ENCODE peak calls at places on chromosomes 11 and 22, in eight cellular contexts. One of them, this sample, is unnamed. For H3K9me3 and H3K36me3, the result is how much of the 10 kb centered on the place peaks cover.

GRCh38 chr11:128463386-128463829 is 124.0 kb downstream of the ETS1 start:
- DNase-seq in fibroblast of lung: peak
- DNase-seq in transverse colon: no peak
- DNase-seq in aorta: no peak
- DNase-seq in body of pancreas: peak
- DNase-seq in SJSA1: no peak
- DNase-seq in HepG2: no peak
- DNase-seq in right lobe of liver: no peak
- DNase-seq in this sample: no peak

GRCh38 chr11:128843198-128843766 is 23.8 kb downstream of the KCNJ1 start:
- DNase-seq in fibroblast of lung: no peak
- DNase-seq in transverse colon: no peak
- DNase-seq in right lobe of liver: no peak
- DNase-seq in body of pancreas: no peak
- DNase-seq in SJSA1: no peak
- DNase-seq in HepG2: no peak
- DNase-seq in aorta: no peak
- DNase-seq in this sample: no peak

GRCh38 chr11:78560826-78561484 is 13.7 kb downstream of the NARS2 start:
- DNase-seq in transverse colon: no peak
- DNase-seq in SJSA1: no peak
- DNase-seq in aorta: no peak
- DNase-seq in fibroblast of lung: peak
- DNase-seq in right lobe of liver: no peak
- DNase-seq in body of pancreas: no peak
- DNase-seq in HepG2: peak
- DNase-seq in this sample: no peak

GRCh38 chr11:75516140-75516539 is 9.6 kb downstream of the GDPD5 start:
- DNase-seq in transverse colon: no peak
- DNase-seq in SJSA1: no peak
- DNase-seq in HepG2: no peak
- DNase-seq in body of pancreas: no peak
- DNase-seq in right lobe of liver: no peak
- DNase-seq in fibroblast of lung: no peak
- DNase-seq in aorta: no peak
- DNase-seq in this sample: no peak

GRCh38 chr11:62449451-62449851 is 30.6 kb downstream of the SCGB1A1 start:
- DNase-seq in body of pancreas: no peak
- DNase-seq in SJSA1: no peak
- DNase-seq in HepG2: no peak
- DNase-seq in fibroblast of lung: no peak
- DNase-seq in transverse colon: peak
- DNase-seq in right lobe of liver: peak
- DNase-seq in aorta: no peak
- DNase-seq in this sample: peak

GRCh38 chr11:116856423-116856822 is 19.0 kb upstream of the APOA1 start:
- DNase-seq in body of pancreas: no peak
- DNase-seq in aorta: no peak
- DNase-seq in SJSA1: no peak
- DNase-seq in fibroblast of lung: no peak
- DNase-seq in right lobe of liver: no peak
- DNase-seq in transverse colon: no peak
- DNase-seq in HepG2: no peak
- DNase-seq in this sample: no peak

GRCh38 chr11:70191495-70192140 is 11.5 kb upstream of the FADD start:
- DNase-seq in HepG2: peak
- DNase-seq in aorta: peak
- DNase-seq in SJSA1: peak
- DNase-seq in right lobe of liver: peak
- DNase-seq in body of pancreas: peak
- DNase-seq in transverse colon: peak
- DNase-seq in fibroblast of lung: peak
- DNase-seq in this sample: peak

GRCh38 chr11:126585388-126586302 is 230.2 kb downstream of the ST3GAL4 start:
- DNase-seq in SJSA1: peak
- DNase-seq in fibroblast of lung: peak
- DNase-seq in body of pancreas: peak
- DNase-seq in right lobe of liver: peak
- DNase-seq in transverse colon: peak
- DNase-seq in aorta: no peak
- DNase-seq in HepG2: no peak
- DNase-seq in this sample: peak

GRCh38 chr22:45284705-45285305 is at the start of gene UPK3A:
- DNase-seq in SJSA1: no peak
- DNase-seq in body of pancreas: peak
- DNase-seq in aorta: peak
- DNase-seq in transverse colon: peak
- DNase-seq in HepG2: no peak
- DNase-seq in right lobe of liver: peak
- DNase-seq in fibroblast of lung: no peak
- DNase-seq in this sample: no peak

GRCh38 chr11:58639103-58639502 is 16.6 kb downstream of the CNTF start:
- DNase-seq in HepG2: no peak
- DNase-seq in fibroblast of lung: no peak
- DNase-seq in right lobe of liver: no peak
- DNase-seq in SJSA1: no peak
- DNase-seq in body of pancreas: no peak
- DNase-seq in transverse colon: no peak
- DNase-seq in aorta: no peak
- DNase-seq in this sample: no peak

GRCh38 chr11:58645854-58646253 is 23.4 kb downstream of the CNTF start:
- DNase-seq in right lobe of liver: no peak
- DNase-seq in body of pancreas: no peak
- DNase-seq in HepG2: no peak
- DNase-seq in aorta: no peak
- DNase-seq in SJSA1: no peak
- DNase-seq in fibroblast of lung: no peak
- DNase-seq in transverse colon: no peak
- DNase-seq in this sample: no peak

GRCh38 chr11:58641326-58641725 is 18.9 kb downstream of the CNTF start:
- DNase-seq in right lobe of liver: no peak
- DNase-seq in fibroblast of lung: no peak
- DNase-seq in transverse colon: no peak
- DNase-seq in HepG2: no peak
- DNase-seq in SJSA1: no peak
- DNase-seq in body of pancreas: no peak
- DNase-seq in aorta: no peak
- DNase-seq in this sample: no peak

GRCh38 chr11:58640386-58641023 is 18.0 kb downstream of the CNTF start:
- DNase-seq in aorta: no peak
- DNase-seq in right lobe of liver: no peak
- DNase-seq in transverse colon: no peak
- DNase-seq in fibroblast of lung: no peak
- DNase-seq in body of pancreas: peak
- DNase-seq in SJSA1: no peak
- DNase-seq in HepG2: no peak
- DNase-seq in this sample: no peak

DNA sequence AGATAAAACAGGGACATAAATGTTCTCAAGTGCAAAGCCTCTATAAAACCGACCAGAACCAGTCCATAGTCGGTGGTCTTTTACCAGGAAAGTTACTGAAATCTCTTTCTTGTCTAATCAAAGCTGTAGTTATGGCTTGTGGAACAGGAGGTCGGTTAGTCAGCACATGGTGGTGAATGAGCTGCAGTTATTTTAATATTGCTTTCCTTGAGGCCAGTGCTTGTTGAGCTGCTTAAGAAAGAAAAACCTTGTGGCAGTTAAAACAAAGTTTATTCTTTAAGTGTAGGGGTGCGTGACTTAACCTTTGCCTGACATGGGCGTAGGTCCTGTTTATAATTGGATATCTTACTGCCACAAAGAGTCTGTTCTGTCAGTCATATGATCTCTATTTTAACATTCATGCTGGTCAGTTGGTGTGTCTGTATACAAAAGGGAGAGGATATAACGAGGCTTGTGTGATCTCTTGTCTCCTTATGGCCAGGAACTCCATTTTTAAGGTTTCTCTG is 19.7 kb downstream of the CNTF start:
- DNase-seq in aorta: no peak
- DNase-seq in right lobe of liver: no peak
- DNase-seq in SJSA1: no peak
- DNase-seq in fibroblast of lung: no peak
- DNase-seq in HepG2: no peak
- DNase-seq in body of pancreas: no peak
- DNase-seq in transverse colon: no peak
- DNase-seq in this sample: no peak
- H3K4me3 ChIP-seq in aorta: no peak
- H3K4me3 ChIP-seq in right lobe of liver: no peak
- H3K4me3 ChIP-seq in SJSA1: no peak
- H3K4me3 ChIP-seq in fibroblast of lung: no peak
- H3K4me3 ChIP-seq in HepG2: no peak
- H3K4me3 ChIP-seq in body of pancreas: no peak
- H3K4me3 ChIP-seq in transverse colon: no peak
- H3K4me3 ChIP-seq in this sample: no peak

GRCh38 chr11:100903284-100903683 is 216.2 kb downstream of the ARHGAP42 start:
- DNase-seq in fibroblast of lung: no peak
- DNase-seq in SJSA1: no peak
- DNase-seq in right lobe of liver: no peak
- DNase-seq in body of pancreas: no peak
- DNase-seq in transverse colon: no peak
- DNase-seq in aorta: no peak
- DNase-seq in HepG2: no peak
- DNase-seq in this sample: no peak

GRCh38 chr11:100908746-100909145 is 220.9 kb downstream of the PGR start:
- DNase-seq in body of pancreas: no peak
- DNase-seq in HepG2: no peak
- DNase-seq in right lobe of liver: no peak
- DNase-seq in SJSA1: no peak
- DNase-seq in fibroblast of lung: peak
- DNase-seq in aorta: no peak
- DNase-seq in transverse colon: no peak
- DNase-seq in this sample: no peak

GRCh38 chr11:100910808-100911207 is 218.8 kb downstream of the PGR start:
- DNase-seq in transverse colon: no peak
- DNase-seq in right lobe of liver: no peak
- DNase-seq in fibroblast of lung: no peak
- DNase-seq in aorta: no peak
- DNase-seq in SJSA1: no peak
- DNase-seq in HepG2: no peak
- DNase-seq in body of pancreas: no peak
- DNase-seq in this sample: no peak

GRCh38 chr11:100902454-100903141 is 215.5 kb downstream of the ARHGAP42 start:
- DNase-seq in right lobe of liver: peak
- DNase-seq in fibroblast of lung: no peak
- DNase-seq in SJSA1: no peak
- DNase-seq in aorta: no peak
- DNase-seq in transverse colon: no peak
- DNase-seq in HepG2: no peak
- DNase-seq in body of pancreas: peak
- DNase-seq in this sample: no peak

GRCh38 chr11:100905684-100906083 is 218.6 kb downstream of the ARHGAP42 start:
- DNase-seq in HepG2: no peak
- DNase-seq in fibroblast of lung: no peak
- DNase-seq in SJSA1: no peak
- DNase-seq in body of pancreas: no peak
- DNase-seq in aorta: no peak
- DNase-seq in right lobe of liver: no peak
- DNase-seq in transverse colon: no peak
- DNase-seq in this sample: no peak
- H3K9me3 ChIP-seq in HepG2: under half
- H3K9me3 ChIP-seq in fibroblast of lung: under half
- H3K9me3 ChIP-seq in SJSA1: under half
- H3K9me3 ChIP-seq in body of pancreas: under half
- H3K9me3 ChIP-seq in aorta: under half
- H3K9me3 ChIP-seq in right lobe of liver: under half
- H3K9me3 ChIP-seq in transverse colon: under half
- H3K9me3 ChIP-seq in this sample: under half

GRCh38 chr22:41352058-41352457 is 29.7 kb upstream of the TEF start:
- DNase-seq in SJSA1: no peak
- DNase-seq in fibroblast of lung: peak
- DNase-seq in body of pancreas: no peak
- DNase-seq in right lobe of liver: no peak
- DNase-seq in transverse colon: no peak
- DNase-seq in aorta: no peak
- DNase-seq in HepG2: no peak
- DNase-seq in this sample: no peak

GRCh38 chr22:41347066-41347859 is 34.5 kb upstream of the TEF start:
- DNase-seq in right lobe of liver: peak
- DNase-seq in aorta: no peak
- DNase-seq in SJSA1: no peak
- DNase-seq in body of pancreas: peak
- DNase-seq in transverse colon: no peak
- DNase-seq in fibroblast of lung: no peak
- DNase-seq in HepG2: no peak
- DNase-seq in this sample: peak

GRCh38 chr22:41350087-41350486 is 31.7 kb upstream of the TEF start:
- DNase-seq in fibroblast of lung: no peak
- DNase-seq in body of pancreas: no peak
- DNase-seq in transverse colon: peak
- DNase-seq in aorta: no peak
- DNase-seq in SJSA1: no peak
- DNase-seq in HepG2: no peak
- DNase-seq in right lobe of liver: no peak
- DNase-seq in this sample: no peak

GRCh38 chr22:41351011-41351410 is 30.7 kb upstream of the TEF start:
- DNase-seq in SJSA1: no peak
- DNase-seq in right lobe of liver: no peak
- DNase-seq in aorta: no peak
- DNase-seq in fibroblast of lung: no peak
- DNase-seq in transverse colon: no peak
- DNase-seq in HepG2: no peak
- DNase-seq in body of pancreas: no peak
- DNase-seq in this sample: no peak

GRCh38 chr22:41348964-41349484 is 32.7 kb upstream of the TEF start:
- DNase-seq in aorta: no peak
- DNase-seq in body of pancreas: no peak
- DNase-seq in fibroblast of lung: no peak
- DNase-seq in transverse colon: no peak
- DNase-seq in HepG2: no peak
- DNase-seq in SJSA1: no peak
- DNase-seq in right lobe of liver: no peak
- DNase-seq in this sample: no peak
- H3K36me3 ChIP-seq in aorta: under half
- H3K36me3 ChIP-seq in body of pancreas: under half
- H3K36me3 ChIP-seq in fibroblast of lung: half or more
- H3K36me3 ChIP-seq in transverse colon: under half
- H3K36me3 ChIP-seq in HepG2: under half
- H3K36me3 ChIP-seq in SJSA1: half or more
- H3K36me3 ChIP-seq in right lobe of liver: half or more
- H3K36me3 ChIP-seq in this sample: half or more

DNA sequence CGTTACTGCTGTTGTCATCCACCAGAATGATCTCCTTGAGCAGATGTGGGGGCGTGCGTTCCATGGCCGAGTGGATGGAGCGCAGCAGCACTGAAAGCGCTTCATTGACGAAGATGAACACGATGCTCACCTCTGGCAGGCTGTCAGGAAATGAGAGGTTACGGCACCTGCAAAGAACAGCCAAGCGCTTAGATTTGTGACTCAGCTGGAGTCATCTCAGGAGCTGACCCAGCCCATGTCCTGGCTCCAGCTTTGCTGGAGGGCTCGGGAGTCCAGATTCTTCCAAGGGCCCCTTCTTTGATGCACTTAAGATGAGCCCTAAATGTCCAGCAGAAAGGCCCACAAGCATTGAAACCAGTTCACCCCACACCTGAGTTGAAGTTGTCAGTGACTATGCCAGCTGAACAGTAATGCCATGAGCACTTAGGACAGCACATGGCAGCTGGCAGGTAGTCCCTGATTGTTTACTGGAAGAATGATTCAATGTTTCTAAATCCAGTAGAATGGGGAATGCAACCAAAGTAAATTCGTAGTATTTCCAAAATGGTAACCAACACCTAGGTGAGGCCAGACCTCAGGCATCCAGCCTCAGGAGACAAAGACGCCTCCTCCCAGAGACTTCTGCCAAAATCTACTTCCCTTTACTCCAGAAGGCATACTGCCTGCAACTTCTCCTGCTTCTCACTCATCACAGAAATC is 79.7 kb upstream of the CSNK2A3 start:
- DNase-seq in aorta: no peak
- DNase-seq in right lobe of liver: no peak
- DNase-seq in fibroblast of lung: no peak
- DNase-seq in SJSA1: no peak
- DNase-seq in HepG2: no peak
- DNase-seq in transverse colon: no peak
- DNase-seq in body of pancreas: no peak
- DNase-seq in this sample: no peak
- H3K4me3 ChIP-seq in aorta: no peak
- H3K4me3 ChIP-seq in right lobe of liver: no peak
- H3K4me3 ChIP-seq in fibroblast of lung: no peak
- H3K4me3 ChIP-seq in SJSA1: no peak
- H3K4me3 ChIP-seq in HepG2: no peak
- H3K4me3 ChIP-seq in transverse colon: no peak
- H3K4me3 ChIP-seq in body of pancreas: no peak
- H3K4me3 ChIP-seq in this sample: no peak